ENCODE peak calls at places on chromosome 20, in ten cellular contexts. One of them, this sample, is unnamed.

GRCh38 chr20:53597085-53597482 is 3.4 kb upstream of the ZNF217 start:
- DNase-seq in fibroblast of pulmonary artery: peak
- DNase-seq in Calu3: no peak
- DNase-seq in HCT116: no peak
- DNase-seq in GM12864: no peak
- DNase-seq in RWPE1: no peak
- DNase-seq in MM.1S: no peak
- DNase-seq in astrocyte of the cerebellum: no peak
- DNase-seq in CD8-positive, alpha-beta T cell: no peak
- DNase-seq in psoas muscle: no peak
- DNase-seq in this sample: peak

GRCh38 chr20:57900226-57900905 is 190.6 kb upstream of the PMEPA1 start:
- DNase-seq in RWPE1: no peak
- DNase-seq in MM.1S: no peak
- DNase-seq in psoas muscle: no peak
- DNase-seq in Calu3: no peak
- DNase-seq in fibroblast of pulmonary artery: no peak
- DNase-seq in CD8-positive, alpha-beta T cell: no peak
- DNase-seq in HCT116: no peak
- DNase-seq in GM12864: no peak
- DNase-seq in astrocyte of the cerebellum: no peak
- DNase-seq in this sample: no peak

GRCh38 chr20:17633221-17633849 is 48.7 kb downstream of the RRBP1 start:
- DNase-seq in fibroblast of pulmonary artery: no peak
- DNase-seq in RWPE1: no peak
- DNase-seq in Calu3: no peak
- DNase-seq in GM12864: no peak
- DNase-seq in CD8-positive, alpha-beta T cell: no peak
- DNase-seq in HCT116: no peak
- DNase-seq in astrocyte of the cerebellum: no peak
- DNase-seq in psoas muscle: no peak
- DNase-seq in MM.1S: no peak
- DNase-seq in this sample: no peak

GRCh38 chr20:45039470-45039811 is 61.5 kb downstream of the KCNS1 start:
- DNase-seq in CD8-positive, alpha-beta T cell: no peak
- DNase-seq in fibroblast of pulmonary artery: peak
- DNase-seq in Calu3: no peak
- DNase-seq in GM12864: no peak
- DNase-seq in MM.1S: no peak
- DNase-seq in HCT116: no peak
- DNase-seq in psoas muscle: no peak
- DNase-seq in RWPE1: no peak
- DNase-seq in astrocyte of the cerebellum: no peak
- DNase-seq in this sample: no peak

GRCh38 chr20:1800777-1801176 is 94.4 kb upstream of the SIRPA start:
- DNase-seq in astrocyte of the cerebellum: no peak
- DNase-seq in psoas muscle: no peak
- DNase-seq in fibroblast of pulmonary artery: peak
- DNase-seq in Calu3: no peak
- DNase-seq in HCT116: no peak
- DNase-seq in CD8-positive, alpha-beta T cell: no peak
- DNase-seq in MM.1S: peak
- DNase-seq in GM12864: no peak
- DNase-seq in RWPE1: no peak
- DNase-seq in this sample: peak

GRCh38 chr20:57072184-57072583 is 194.3 kb downstream of the BMP7 start:
- DNase-seq in psoas muscle: no peak
- DNase-seq in CD8-positive, alpha-beta T cell: no peak
- DNase-seq in MM.1S: no peak
- DNase-seq in fibroblast of pulmonary artery: no peak
- DNase-seq in GM12864: no peak
- DNase-seq in astrocyte of the cerebellum: no peak
- DNase-seq in HCT116: no peak
- DNase-seq in RWPE1: no peak
- DNase-seq in Calu3: no peak
- DNase-seq in this sample: no peak

GRCh38 chr20:1844723-1845523 is 50.3 kb upstream of the SIRPA start:
- DNase-seq in psoas muscle: peak
- DNase-seq in HCT116: no peak
- DNase-seq in astrocyte of the cerebellum: no peak
- DNase-seq in GM12864: peak
- DNase-seq in RWPE1: no peak
- DNase-seq in fibroblast of pulmonary artery: peak
- DNase-seq in CD8-positive, alpha-beta T cell: no peak
- DNase-seq in MM.1S: peak
- DNase-seq in Calu3: no peak
- DNase-seq in this sample: peak

GRCh38 chr20:31661625-31662371 is 24.1 kb downstream of the COX4I2 start:
- DNase-seq in fibroblast of pulmonary artery: peak
- DNase-seq in psoas muscle: peak
- DNase-seq in RWPE1: peak
- DNase-seq in Calu3: peak
- DNase-seq in GM12864: no peak
- DNase-seq in CD8-positive, alpha-beta T cell: peak
- DNase-seq in HCT116: peak
- DNase-seq in MM.1S: peak
- DNase-seq in astrocyte of the cerebellum: no peak
- DNase-seq in this sample: peak

GRCh38 chr20:20864346-20865096 is 152.1 kb upstream of the RALGAPA2 start:
- DNase-seq in fibroblast of pulmonary artery: no peak
- DNase-seq in CD8-positive, alpha-beta T cell: no peak
- DNase-seq in Calu3: no peak
- DNase-seq in psoas muscle: no peak
- DNase-seq in GM12864: no peak
- DNase-seq in astrocyte of the cerebellum: no peak
- DNase-seq in HCT116: no peak
- DNase-seq in RWPE1: peak
- DNase-seq in MM.1S: no peak
- DNase-seq in this sample: peak
- TF ChIP-seq CTCF in fibroblast of pulmonary artery: no peak
- TF ChIP-seq CTCF in CD8-positive, alpha-beta T cell: no peak
- TF ChIP-seq CTCF in Calu3: no peak
- TF ChIP-seq CTCF in psoas muscle: peak
- TF ChIP-seq CTCF in GM12864: no peak
- TF ChIP-seq CTCF in astrocyte of the cerebellum: no peak
- TF ChIP-seq CTCF in HCT116: peak
- TF ChIP-seq CTCF in RWPE1: peak
- TF ChIP-seq CTCF in MM.1S: no peak
- TF ChIP-seq CTCF in this sample: peak

GRCh38 chr20:11838076-11838636 is 79.5 kb upstream of the BTBD3 start:
- DNase-seq in GM12864: no peak
- DNase-seq in CD8-positive, alpha-beta T cell: no peak
- DNase-seq in Calu3: no peak
- DNase-seq in fibroblast of pulmonary artery: no peak
- DNase-seq in HCT116: no peak
- DNase-seq in RWPE1: no peak
- DNase-seq in MM.1S: no peak
- DNase-seq in psoas muscle: no peak
- DNase-seq in astrocyte of the cerebellum: no peak
- DNase-seq in this sample: no peak
- TF ChIP-seq CTCF in GM12864: no peak
- TF ChIP-seq CTCF in CD8-positive, alpha-beta T cell: no peak
- TF ChIP-seq CTCF in Calu3: no peak
- TF ChIP-seq CTCF in fibroblast of pulmonary artery: no peak
- TF ChIP-seq CTCF in HCT116: no peak
- TF ChIP-seq CTCF in RWPE1: no peak
- TF ChIP-seq CTCF in MM.1S: no peak
- TF ChIP-seq CTCF in psoas muscle: no peak
- TF ChIP-seq CTCF in astrocyte of the cerebellum: no peak
- TF ChIP-seq CTCF in this sample: no peak

GRCh38 chr20:5999783-6000182 is 49.3 kb downstream of the MCM8 start:
- DNase-seq in Calu3: no peak
- DNase-seq in RWPE1: no peak
- DNase-seq in astrocyte of the cerebellum: no peak
- DNase-seq in GM12864: no peak
- DNase-seq in MM.1S: no peak
- DNase-seq in CD8-positive, alpha-beta T cell: no peak
- DNase-seq in psoas muscle: no peak
- DNase-seq in HCT116: no peak
- DNase-seq in fibroblast of pulmonary artery: no peak
- DNase-seq in this sample: no peak

GRCh38 chr20:6000851-6001250 is 50.4 kb downstream of the MCM8 start:
- DNase-seq in RWPE1: no peak
- DNase-seq in CD8-positive, alpha-beta T cell: no peak
- DNase-seq in psoas muscle: no peak
- DNase-seq in MM.1S: no peak
- DNase-seq in Calu3: no peak
- DNase-seq in astrocyte of the cerebellum: no peak
- DNase-seq in HCT116: no peak
- DNase-seq in fibroblast of pulmonary artery: no peak
- DNase-seq in GM12864: no peak
- DNase-seq in this sample: no peak

GRCh38 chr20:5991623-5992441 is 41.4 kb downstream of the MCM8 start:
- DNase-seq in MM.1S: no peak
- DNase-seq in astrocyte of the cerebellum: no peak
- DNase-seq in HCT116: no peak
- DNase-seq in Calu3: no peak
- DNase-seq in CD8-positive, alpha-beta T cell: no peak
- DNase-seq in psoas muscle: no peak
- DNase-seq in RWPE1: no peak
- DNase-seq in fibroblast of pulmonary artery: peak
- DNase-seq in GM12864: no peak
- DNase-seq in this sample: no peak

GRCh38 chr20:5990946-5991345 is 40.5 kb downstream of the MCM8 start:
- DNase-seq in MM.1S: no peak
- DNase-seq in psoas muscle: no peak
- DNase-seq in RWPE1: no peak
- DNase-seq in CD8-positive, alpha-beta T cell: no peak
- DNase-seq in HCT116: no peak
- DNase-seq in fibroblast of pulmonary artery: no peak
- DNase-seq in GM12864: no peak
- DNase-seq in Calu3: no peak
- DNase-seq in astrocyte of the cerebellum: no peak
- DNase-seq in this sample: no peak

DNA sequence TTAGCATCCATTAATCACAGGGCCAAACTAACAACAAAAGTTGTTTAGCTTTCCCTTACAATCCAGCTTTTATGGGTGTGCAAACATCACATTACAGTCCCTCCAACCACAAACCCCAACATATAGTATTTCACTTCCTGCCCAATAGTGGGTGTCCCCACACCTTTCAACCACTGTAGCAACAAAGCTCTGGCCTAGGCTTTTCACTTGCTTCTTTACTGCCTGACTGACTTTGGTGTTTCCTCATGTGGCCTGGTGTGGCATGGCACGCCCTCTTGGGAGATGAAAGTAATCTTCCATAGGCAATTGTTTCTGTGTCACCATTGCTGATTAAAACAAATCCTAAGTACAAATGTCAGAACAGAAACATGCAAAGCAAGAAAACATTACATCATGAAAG is 46.3 kb downstream of the MCM8 start:
- DNase-seq in fibroblast of pulmonary artery: no peak
- DNase-seq in astrocyte of the cerebellum: no peak
- DNase-seq in Calu3: no peak
- DNase-seq in psoas muscle: no peak
- DNase-seq in HCT116: no peak
- DNase-seq in CD8-positive, alpha-beta T cell: peak
- DNase-seq in MM.1S: peak
- DNase-seq in RWPE1: no peak
- DNase-seq in GM12864: no peak
- DNase-seq in this sample: no peak
- TF ChIP-seq CTCF in fibroblast of pulmonary artery: no peak
- TF ChIP-seq CTCF in astrocyte of the cerebellum: no peak
- TF ChIP-seq CTCF in Calu3: no peak
- TF ChIP-seq CTCF in psoas muscle: no peak
- TF ChIP-seq CTCF in HCT116: no peak
- TF ChIP-seq CTCF in CD8-positive, alpha-beta T cell: no peak
- TF ChIP-seq CTCF in MM.1S: peak
- TF ChIP-seq CTCF in RWPE1: no peak
- TF ChIP-seq CTCF in GM12864: peak
- TF ChIP-seq CTCF in this sample: no peak

GRCh38 chr20:36399969-36400545 is 93.9 kb downstream of the DLGAP4 start:
- DNase-seq in astrocyte of the cerebellum: no peak
- DNase-seq in HCT116: no peak
- DNase-seq in MM.1S: no peak
- DNase-seq in GM12864: no peak
- DNase-seq in fibroblast of pulmonary artery: no peak
- DNase-seq in RWPE1: no peak
- DNase-seq in psoas muscle: no peak
- DNase-seq in Calu3: no peak
- DNase-seq in CD8-positive, alpha-beta T cell: no peak
- DNase-seq in this sample: no peak

GRCh38 chr20:36400901-36401300 is 94.8 kb downstream of the DLGAP4 start:
- DNase-seq in GM12864: no peak
- DNase-seq in HCT116: no peak
- DNase-seq in MM.1S: no peak
- DNase-seq in psoas muscle: no peak
- DNase-seq in Calu3: no peak
- DNase-seq in CD8-positive, alpha-beta T cell: no peak
- DNase-seq in RWPE1: no peak
- DNase-seq in astrocyte of the cerebellum: no peak
- DNase-seq in fibroblast of pulmonary artery: no peak
- DNase-seq in this sample: no peak

GRCh38 chr20:36401336-36401735 is 95.2 kb downstream of the DLGAP4 start:
- DNase-seq in GM12864: no peak
- DNase-seq in fibroblast of pulmonary artery: no peak
- DNase-seq in Calu3: no peak
- DNase-seq in psoas muscle: no peak
- DNase-seq in RWPE1: no peak
- DNase-seq in HCT116: no peak
- DNase-seq in MM.1S: no peak
- DNase-seq in CD8-positive, alpha-beta T cell: no peak
- DNase-seq in astrocyte of the cerebellum: no peak
- DNase-seq in this sample: no peak

GRCh38 chr20:36398515-36398914 is 92.4 kb downstream of the DLGAP4 start:
- DNase-seq in astrocyte of the cerebellum: no peak
- DNase-seq in CD8-positive, alpha-beta T cell: no peak
- DNase-seq in psoas muscle: no peak
- DNase-seq in Calu3: no peak
- DNase-seq in HCT116: no peak
- DNase-seq in GM12864: no peak
- DNase-seq in RWPE1: no peak
- DNase-seq in fibroblast of pulmonary artery: no peak
- DNase-seq in MM.1S: no peak
- DNase-seq in this sample: no peak

DNA sequence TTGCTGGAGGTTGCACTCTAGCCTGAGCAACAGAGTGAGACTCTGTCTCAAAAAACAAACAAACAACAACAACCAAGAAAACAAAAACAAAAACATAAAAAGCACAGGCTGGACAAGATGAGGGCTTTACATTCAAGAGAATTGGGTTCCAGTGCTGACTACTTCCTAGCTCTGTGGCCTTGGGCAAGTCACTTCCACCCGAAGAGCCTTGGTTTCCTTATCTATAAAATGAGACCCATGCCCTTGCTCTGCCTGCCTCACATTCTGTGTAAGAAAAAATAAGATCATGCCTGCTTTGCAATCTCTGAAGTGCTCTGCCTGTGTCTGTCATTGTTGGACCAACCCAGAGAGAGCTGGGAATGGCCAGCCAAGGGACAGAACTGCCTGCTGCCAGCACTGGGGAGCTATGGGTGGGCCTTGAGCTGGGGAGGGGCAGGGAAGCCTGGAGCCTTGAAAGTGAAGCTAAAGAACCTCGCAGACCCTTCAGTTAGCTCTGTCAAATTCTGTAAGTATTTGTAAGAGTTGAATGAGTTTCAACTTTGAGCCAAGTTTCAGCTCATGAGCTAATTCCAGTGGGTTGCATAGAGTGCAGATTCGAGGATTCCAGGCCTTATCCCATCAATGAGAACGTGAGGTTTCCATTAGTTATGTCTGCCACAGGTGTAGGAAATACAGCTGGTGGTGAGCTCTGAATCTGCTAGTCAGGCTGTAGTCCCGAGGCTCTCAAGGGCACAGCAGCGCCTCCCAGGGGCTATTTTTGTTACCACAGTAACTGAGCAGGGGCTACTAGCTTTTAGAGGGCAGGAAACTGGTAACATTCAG is 93.2 kb downstream of the DLGAP4 start:
- DNase-seq in psoas muscle: no peak
- DNase-seq in fibroblast of pulmonary artery: peak
- DNase-seq in GM12864: peak
- DNase-seq in CD8-positive, alpha-beta T cell: peak
- DNase-seq in HCT116: peak
- DNase-seq in RWPE1: peak
- DNase-seq in MM.1S: peak
- DNase-seq in astrocyte of the cerebellum: no peak
- DNase-seq in Calu3: peak
- DNase-seq in this sample: peak
- TF ChIP-seq CTCF in psoas muscle: peak
- TF ChIP-seq CTCF in fibroblast of pulmonary artery: peak
- TF ChIP-seq CTCF in GM12864: peak
- TF ChIP-seq CTCF in CD8-positive, alpha-beta T cell: no peak
- TF ChIP-seq CTCF in HCT116: peak
- TF ChIP-seq CTCF in RWPE1: no peak
- TF ChIP-seq CTCF in MM.1S: peak
- TF ChIP-seq CTCF in astrocyte of the cerebellum: peak
- TF ChIP-seq CTCF in Calu3: peak
- TF ChIP-seq CTCF in this sample: no peak